ENCODE peak calls at places on chromosomes 16 and 17, in eight cellular contexts. F is heart left ventricle, X is IMR-90, T is osteoblast, N is psoas muscle, E is K562, S is lower lobe of right lung, Q is astrocyte. I is an unnamed sample.

GRCh38 chr17:60354223-60354622 is 37.7 kb downstream of the USP32 start:
- DNase-seq in E (no peak), Q (peak; percentile 79), N (no peak), S (no peak), X (peak; percentile 85), F (no peak), T (peak; percentile 71), I (peak; percentile 76)

GRCh38 chr17:64686705-64687104 is 24.6 kb upstream of the SMURF2 start:
- DNase-seq in X (no peak), F (no peak), T (no peak), S (no peak), E (no peak), N (no peak), Q (no peak), I (no peak)

GRCh38 chr17:48003686-48004120 is 32.8 kb downstream of the CDK5RAP3 start:
- DNase-seq in N (no peak), E (no peak), F (no peak), Q (no peak), X (no peak), S (no peak), T (no peak), I (no peak)

GRCh38 chr17:27494192-27495091 is 38.2 kb downstream of the KSR1 start:
- DNase-seq in X (peak; percentile 42), Q (peak; percentile 49), S (peak; percentile 86), E (no peak), N (peak; percentile 87), T (no peak), F (peak; percentile 79), I (peak; percentile 72)

GRCh38 chr16:89922477-89922883 is 662 bp upstream of the TUBB3 start:
- DNase-seq in F (peak; percentile 81), N (peak; percentile 75), S (no peak), X (peak; percentile 91), Q (peak; percentile 86), E (peak; percentile 94), T (peak; percentile 99), I (peak; percentile 76)

GRCh38 chr16:89828199-89828869 is at the start of gene SPIRE2:
- DNase-seq in S (peak; percentile 81), E (peak; percentile 85), Q (peak; percentile 42), X (peak; percentile 71), T (peak; percentile 99), F (peak; percentile 82), N (peak; percentile 84), I (peak; percentile 43)

GRCh38 chr16:2785101-2785991 is 2.0 kb downstream of the PRSS33 start:
- DNase-seq in F (peak; percentile 21), X (no peak), Q (no peak), E (no peak), N (no peak), T (peak; percentile 81), S (peak; percentile 60), I (no peak)

GRCh38 chr16:89314357-89314756 is 96.9 kb downstream of the ZNF778 start:
- DNase-seq in F (no peak), T (peak; percentile 58), X (no peak), N (no peak), S (no peak), Q (no peak), E (no peak), I (no peak)

GRCh38 chr17:17567631-17568030 is 23.9 kb downstream of the PEMT start:
- DNase-seq in Q (peak; percentile 8), S (no peak), F (peak; percentile 90), N (peak; percentile 93), E (no peak), T (no peak), X (peak; percentile 17), I (no peak)

GRCh38 chr17:49191407-49191916 is 18.9 kb downstream of the GNGT2 start:
- DNase-seq in Q (no peak), X (no peak), N (no peak), S (no peak), F (no peak), E (no peak), T (no peak), I (no peak)

GRCh38 chr16:9135797-9136196 is 44.4 kb downstream of the HAPSTR1 start:
- DNase-seq in S (no peak), E (peak; percentile 43), T (no peak), Q (no peak), X (no peak), N (peak; percentile 27), F (no peak), I (no peak)

GRCh38 chr16:4214215-4214621 is 27.7 kb downstream of the SRL start:
- DNase-seq in T (peak; percentile 98), N (peak; percentile 74), Q (peak; percentile 99), F (no peak), E (no peak), S (no peak), X (peak; percentile 96), I (peak; percentile 97)

GRCh38 chr16:13956635-13957196 is 36.8 kb downstream of the ERCC4 start:
- DNase-seq in S (no peak), Q (no peak), X (no peak), T (no peak), N (no peak), F (no peak), E (no peak), I (no peak)
- H3K4me3 ChIP-seq in S (peak overlapping the region; percentile 27), Q (peak overlapping the region; percentile 55), X (peak overlapping the region; percentile 32), T (peak overlapping the region; percentile 74), N (peak overlapping the region; percentile 31), F (peak overlapping the region; percentile 29), E (no peak overlapping the region), I (no peak overlapping the region)

GRCh38 chr17:29066053-29066452 is 23.1 kb downstream of the PIPOX start:
- DNase-seq in Q (no peak), S (no peak), T (no peak), F (no peak), E (no peak), X (no peak), N (no peak), I (no peak)
- H3K36me3 ChIP-seq in Q (no peaks in the 10 kb centered on the region), S (no peaks in the 10 kb centered on the region), T (no peaks in the 10 kb centered on the region), F (no peaks in the 10 kb centered on the region), E (no peaks in the 10 kb centered on the region), X (no peaks in the 10 kb centered on the region), N (no peaks in the 10 kb centered on the region), I (no peaks in the 10 kb centered on the region)

GRCh38 chr16:57167951-57168350 is 17.9 kb downstream of the PSME3IP1 start:
- DNase-seq in N (no peak), Q (peak; percentile 69), F (no peak), X (peak; percentile 83), S (no peak), E (peak; percentile 67), T (peak; percentile 83), I (peak; percentile 77)
- TF ChIP-seq CTCF in N (peak; percentile 51), Q (peak; percentile 78), F (peak; percentile 73), X (peak; percentile 78), S (peak; percentile 58), E (peak; percentile 79), T (peak; percentile 75), I (peak; percentile 49)

DNA sequence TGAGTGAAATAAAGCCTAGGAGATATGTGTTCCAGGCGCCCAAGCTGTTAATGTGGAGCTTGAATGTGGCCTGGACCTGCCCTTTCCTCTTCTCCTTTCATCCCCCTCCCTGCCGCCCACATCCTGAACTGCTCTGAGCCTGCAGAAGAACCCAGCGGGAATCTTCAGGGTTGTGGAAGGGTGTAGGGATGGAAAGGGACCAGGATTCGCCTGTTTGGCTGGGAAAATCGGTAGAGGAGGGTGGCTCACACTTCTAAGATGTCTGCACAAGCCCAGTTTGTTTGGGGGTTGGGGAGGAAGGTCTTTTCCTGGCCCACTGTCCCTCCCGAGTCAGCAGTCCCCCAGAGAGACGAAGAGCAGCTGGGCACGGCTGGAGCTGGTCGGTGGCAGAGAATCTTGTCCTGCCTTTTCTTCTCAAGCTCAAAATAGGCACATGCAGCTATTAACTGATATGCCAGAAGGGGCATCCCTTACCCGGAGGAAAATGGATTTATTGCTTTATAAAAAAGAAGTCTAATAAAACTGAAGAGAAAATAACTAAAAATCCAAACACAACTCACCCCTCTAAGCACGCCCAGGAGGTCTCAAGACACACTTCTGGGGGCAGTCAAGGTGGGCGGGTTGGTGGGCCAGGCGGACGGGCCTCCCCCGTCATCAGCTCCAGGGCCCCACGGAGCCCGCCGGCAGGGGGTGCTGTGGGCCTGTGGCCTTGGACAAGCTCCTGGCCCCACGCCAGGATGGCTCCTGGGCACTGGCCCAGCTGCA is 11.5 kb upstream of the PITPNA start:
- DNase-seq in S (peak; percentile 92), X (peak; percentile 66), F (peak; percentile 93), E (peak; percentile 82), N (peak; percentile 93), Q (peak; percentile 26), T (peak; percentile 99), I (peak; percentile 38)
- H3K4me3 ChIP-seq in S (no peak overlapping the region), X (no peak overlapping the region), F (no peak overlapping the region), E (no peak overlapping the region), N (no peak overlapping the region), Q (no peak overlapping the region), T (no peak overlapping the region), I (no peak overlapping the region)